ENCODE peak calls at places on chromosome 12, in four cellular contexts. I is gastrocnemius medialis, V is transverse colon, S is right lobe of liver. P is an unnamed sample.

GRCh38 chr12:22396735-22397134 is 62.2 kb upstream of the ST8SIA1 start:
- DNase-seq in I (no peak), V (no peak), S (no peak), P (no peak)

GRCh38 chr12:51871126-51871525 is 16.8 kb upstream of the ANKRD33 start:
- DNase-seq in I (no peak), V (no peak), S (peak; percentile 55), P (peak; percentile 52)

GRCh38 chr12:114064497-114064896 is 98.4 kb upstream of the RBM19 start:
- DNase-seq in I (no peak), V (no peak), S (no peak), P (no peak)

GRCh38 chr12:3744216-3744883 is 8.6 kb downstream of the CRACR2A start:
- DNase-seq in I (no peak), V (no peak), S (no peak), P (no peak)

GRCh38 chr12:118052324-118053070 is 8.5 kb downstream of the WSB2 start:
- DNase-seq in I (peak; percentile 76), V (peak; percentile 86), S (peak; percentile 86), P (peak; percentile 76)

GRCh38 chr12:1528791-1529190 is 65.6 kb downstream of the FBXL14 start:
- DNase-seq in I (no peak), V (no peak), S (no peak), P (no peak)

GRCh38 chr12:121894633-121895032 is 6.0 kb downstream of the PSMD9 start:
- DNase-seq in I (no peak), V (no peak), S (no peak), P (no peak)

GRCh38 chr12:67650127-67650495 is 1.6 kb downstream of the DYRK2 start:
- DNase-seq in I (peak; percentile 15), V (no peak), S (no peak), P (peak; percentile 64)

GRCh38 chr12:182381-182883 is 31.5 kb downstream of the SLC6A12 start:
- DNase-seq in I (no peak), V (no peak), S (no peak), P (peak; percentile 58)

GRCh38 chr12:50200507-50201273 is 33.5 kb upstream of the CERS5 start:
- DNase-seq in I (no peak), V (no peak), S (no peak), P (no peak)

GRCh38 chr12:67813509-67813908 is 165.0 kb downstream of the DYRK2 start:
- DNase-seq in I (no peak), V (no peak), S (no peak), P (no peak)

GRCh38 chr12:85147331-85147730 is 111.2 kb downstream of the LRRIQ1 start:
- DNase-seq in I (no peak), V (no peak), S (no peak), P (no peak)

GRCh38 chr12:48280572-48280971 is 70.1 kb downstream of the ZNF641 start:
- DNase-seq in I (no peak), V (no peak), S (no peak), P (no peak)

GRCh38 chr12:125245601-125246345 is 180.5 kb downstream of the AACS start:
- DNase-seq in I (no peak), V (no peak), S (no peak), P (no peak)

GRCh38 chr12:51368640-51369517 is 22.3 kb downstream of the GALNT6 start:
- DNase-seq in I (no peak), V (peak; percentile 83), S (peak; percentile 68), P (peak; percentile 38)

DNA sequence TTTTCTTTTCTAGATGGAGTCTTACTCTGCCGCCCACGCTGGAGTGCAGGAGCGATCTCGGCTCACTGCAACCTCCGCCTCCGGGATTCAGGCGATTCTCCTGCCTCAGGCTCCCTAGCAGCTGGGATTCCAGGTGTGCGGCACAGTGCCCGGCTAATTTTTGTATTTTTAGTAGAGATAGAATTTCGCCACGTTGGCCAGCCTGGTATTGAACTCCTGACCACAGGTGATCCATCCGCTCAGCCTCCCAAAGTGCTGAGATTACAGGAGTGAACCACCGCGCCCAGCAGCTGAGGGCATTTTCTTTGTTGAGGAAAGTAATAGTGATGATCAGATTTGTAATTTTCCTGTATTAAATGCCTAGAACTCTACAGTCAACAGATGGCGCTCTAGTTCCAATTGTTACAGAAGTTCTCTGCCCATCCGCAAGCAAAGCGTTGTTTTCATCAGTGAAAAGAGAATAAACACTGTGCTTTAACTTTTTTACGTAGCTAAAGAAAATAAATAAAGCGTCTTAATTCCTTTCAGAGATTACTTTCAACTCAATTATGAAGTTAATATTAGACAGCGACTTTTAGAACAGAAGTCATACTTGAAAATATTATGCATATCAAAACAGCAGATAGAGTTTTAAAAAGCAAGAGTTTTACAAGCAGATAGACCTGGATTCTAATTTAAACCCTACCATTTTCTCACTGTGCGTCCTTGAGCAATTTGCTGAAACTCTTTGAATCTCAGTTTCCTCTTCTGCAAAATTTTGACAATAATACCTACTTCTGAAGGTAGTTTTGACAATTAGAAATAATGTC is 335.1 kb downstream of the DUSP6 start:
- DNase-seq in I (no peak), V (no peak), S (no peak), P (no peak)
- H3K9me3 ChIP-seq in I (no peaks in the 10 kb centered on the region), V (no peaks in the 10 kb centered on the region), S (no peaks in the 10 kb centered on the region), P (no peaks in the 10 kb centered on the region)

GRCh38 chr12:101839324-101840283 is 8.8 kb upstream of the GNPTAB start:
- DNase-seq in I (peak; percentile 23), V (peak; percentile 80), S (no peak), P (peak; percentile 63)

GRCh38 chr12:101845312-101845711 is 14.6 kb upstream of the GNPTAB start:
- DNase-seq in I (no peak), V (no peak), S (no peak), P (no peak)

GRCh38 chr12:101838628-101839323 is 8.0 kb upstream of the GNPTAB start:
- DNase-seq in I (no peak), V (no peak), S (no peak), P (no peak)

DNA sequence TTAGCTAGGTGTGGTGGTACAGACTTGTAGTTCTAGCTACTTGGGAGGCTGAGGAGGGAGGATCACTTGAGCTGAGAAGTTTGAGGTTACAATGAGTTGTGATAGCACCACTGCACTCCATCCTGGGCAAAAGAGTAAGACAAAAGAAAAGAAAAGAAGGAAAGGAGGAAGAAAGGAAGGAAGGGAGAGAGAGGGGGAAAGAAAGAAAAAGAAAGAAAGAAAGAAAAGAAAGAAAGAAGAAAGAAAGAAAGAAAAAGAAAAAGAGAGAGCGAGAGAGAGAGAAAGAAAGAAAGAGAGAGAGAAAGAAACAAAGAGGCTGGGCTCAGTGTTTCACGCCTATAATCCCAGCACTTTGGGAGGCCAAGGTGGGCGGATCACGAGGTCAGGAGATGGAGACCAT is 10.3 kb upstream of the GNPTAB start:
- DNase-seq in I (no peak), V (no peak), S (no peak), P (no peak)
- TF ChIP-seq POLR2A in I (no peak), V (no peak), S (no peak), P (no peak)

GRCh38 chr12:7835766-7836165 is 36.9 kb downstream of the SLC2A14 start:
- DNase-seq in I (no peak), V (no peak), S (no peak), P (no peak)
- H3K4me1 ChIP-seq in I (no peaks in the 10 kb centered on the region), V (no peaks in the 10 kb centered on the region), S (no peaks in the 10 kb centered on the region), P (no peaks in the 10 kb centered on the region)

DNA sequence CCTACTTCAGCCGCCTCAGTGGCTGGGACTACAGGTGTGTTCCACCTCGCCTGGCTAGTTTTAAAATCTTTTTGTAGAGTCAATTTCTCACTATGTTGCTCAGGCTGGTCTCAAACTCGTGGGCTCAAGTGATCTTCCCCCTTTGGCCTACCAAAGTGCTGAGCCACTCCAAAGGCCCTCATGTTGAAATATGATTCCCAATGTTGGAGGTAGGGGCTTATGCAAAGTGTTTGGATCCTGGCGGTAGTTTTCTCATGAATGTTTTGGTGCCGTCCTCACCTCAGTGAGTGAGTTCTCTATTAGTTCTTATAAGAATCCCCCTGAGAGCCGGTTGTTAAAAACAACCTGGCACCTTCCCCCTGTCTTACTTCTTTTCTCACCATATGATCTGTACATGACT is 784.6 kb downstream of the TMTC2 start:
- DNase-seq in I (no peak), V (no peak), S (no peak), P (no peak)
- H3K9me3 ChIP-seq in I (no peaks in the 10 kb centered on the region), V (no peaks in the 10 kb centered on the region), S (no peaks in the 10 kb centered on the region), P (no peaks in the 10 kb centered on the region)

GRCh38 chr12:53061404-53062010 is 11.6 kb downstream of the TNS2 start:
- DNase-seq in I (no peak), V (peak; percentile 78), S (peak; percentile 92), P (no peak)

GRCh38 chr12:53060064-53060720 is 10.3 kb downstream of the TNS2 start:
- DNase-seq in I (no peak), V (no peak), S (no peak), P (no peak)

GRCh38 chr12:53059434-53060063 is 9.7 kb downstream of the TNS2 start:
- DNase-seq in I (no peak), V (no peak), S (no peak), P (peak; percentile 27)

GRCh38 chr12:53062011-53062961 is 12.4 kb downstream of the TNS2 start:
- DNase-seq in I (no peak), V (no peak), S (no peak), P (no peak)

GRCh38 chr12:53060721-53061276 is 10.9 kb downstream of the TNS2 start:
- DNase-seq in I (no peak), V (no peak), S (peak; percentile 76), P (no peak)
- TF ChIP-seq POLR2A in I (no peak), V (no peak), S (no peak), P (no peak)

GRCh38 chr12:131766382-131767107 is 55.7 kb downstream of the SFSWAP start:
- DNase-seq in I (no peak), V (no peak), S (no peak), P (no peak)

GRCh38 chr12:131765961-131766360 is 55.1 kb downstream of the SFSWAP start:
- DNase-seq in I (no peak), V (no peak), S (no peak), P (no peak)

GRCh38 chr12:131773582-131774221 is 54.5 kb upstream of the MMP17 start:
- DNase-seq in I (no peak), V (peak; percentile 26), S (no peak), P (no peak)

GRCh38 chr12:131774576-131774975 is 53.6 kb upstream of the MMP17 start:
- DNase-seq in I (no peak), V (no peak), S (no peak), P (no peak)

DNA sequence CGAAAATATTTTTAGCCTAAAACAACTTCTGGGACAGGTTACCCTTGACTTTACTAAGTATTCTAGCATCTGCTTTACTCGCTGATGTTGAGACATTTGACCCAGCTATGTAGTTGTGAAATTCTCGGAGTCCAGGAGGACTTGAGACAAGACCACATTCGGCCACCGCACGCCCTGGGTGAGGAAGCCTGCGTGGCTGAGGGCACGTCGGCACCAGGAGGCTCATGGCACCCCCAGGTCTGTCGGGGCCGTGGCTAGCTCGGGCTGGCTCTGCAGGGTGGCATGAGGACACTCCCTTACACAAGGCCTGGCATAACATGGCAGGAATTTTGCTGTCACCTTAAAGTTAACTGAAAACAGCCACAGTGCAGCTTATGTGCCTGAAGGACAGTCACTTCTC is 58.1 kb upstream of the MMP17 start:
- DNase-seq in I (no peak), V (no peak), S (no peak), P (no peak)
- H3K4me1 ChIP-seq in I (peaks cover 7% of the 10 kb centered on the region), V (no peaks in the 10 kb centered on the region), S (no peaks in the 10 kb centered on the region), P (peaks cover 6% of the 10 kb centered on the region)

DNA sequence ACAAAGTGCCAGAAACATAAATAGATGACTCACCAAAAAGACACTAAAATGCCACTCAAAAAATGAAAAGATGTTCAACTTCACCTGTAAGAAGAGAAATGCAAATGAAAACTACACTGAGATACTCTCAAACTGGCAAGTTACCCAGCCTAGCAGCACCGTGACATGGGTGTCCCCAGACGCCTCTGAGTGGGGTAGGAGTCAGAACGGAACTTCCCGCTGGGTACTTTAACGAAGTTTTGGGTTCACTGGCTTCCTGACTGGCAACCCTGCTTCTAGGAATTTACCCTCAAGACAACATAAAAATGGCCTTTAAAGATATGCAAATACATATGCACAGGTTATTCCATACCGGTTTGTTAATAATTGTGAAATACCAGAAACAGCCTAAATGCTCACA is 52.6 kb downstream of the RIMBP2 start:
- DNase-seq in I (no peak), V (no peak), S (no peak), P (no peak)
- H3K9me3 ChIP-seq in I (no peaks in the 10 kb centered on the region), V (no peaks in the 10 kb centered on the region), S (no peaks in the 10 kb centered on the region), P (no peaks in the 10 kb centered on the region)

P was measured in heart left ventricle.